ENCODE peak calls at places on chromosomes 2 and 18, in seven cellular contexts. A, I, P, R, Y, Z and G are unnamed samples.

GRCh38 chr18:76495435-76496199 is 575 bp upstream of the ZNF516 start:
- DNase-seq in A (no peak), Z (peak), I (no peak), R (peak), P (no peak), Y (no peak), G (no peak)

GRCh38 chr2:168995744-168996143 is 35.4 kb downstream of the ABCB11 start:
- DNase-seq in Y (peak), R (no peak), I (no peak), A (no peak), P (no peak), Z (no peak), G (no peak)

GRCh38 chr2:126668254-126668653 is 12.3 kb downstream of the GYPC start:
- DNase-seq in P (no peak), I (no peak), Z (no peak), Y (no peak), A (no peak), R (no peak), G (no peak)

GRCh38 chr2:26039603-26040367 is 5.9 kb downstream of the RAB10 start:
- DNase-seq in Y (no peak), I (no peak), Z (no peak), P (no peak), A (no peak), R (no peak), G (no peak)

GRCh38 chr2:65453916-65454315 is 21.5 kb upstream of the SPRED2 start:
- DNase-seq in P (no peak), Z (no peak), R (no peak), Y (no peak), I (no peak), A (no peak), G (no peak)

GRCh38 chr18:56202567-56203136 is 435.7 kb downstream of the TXNL1 start:
- DNase-seq in I (no peak), R (no peak), Y (peak), A (no peak), Z (no peak), P (no peak), G (no peak)

GRCh38 chr18:34540897-34541296 is 169.2 kb upstream of the DTNA start:
- DNase-seq in Z (no peak), R (no peak), A (no peak), I (no peak), P (no peak), Y (no peak), G (no peak)

GRCh38 chr2:216829533-216829932 is 30.3 kb downstream of the TNP1 start:
- DNase-seq in I (no peak), Y (no peak), P (no peak), R (no peak), A (no peak), Z (no peak), G (no peak)

GRCh38 chr2:109213646-109214417 is 84.8 kb downstream of the SH3RF3 start:
- DNase-seq in A (peak), Z (no peak), R (no peak), P (no peak), I (peak), Y (peak), G (no peak)

GRCh38 chr18:23995180-23995579 is 19.4 kb upstream of the TTC39C start:
- DNase-seq in Y (no peak), A (no peak), I (no peak), R (no peak), Z (no peak), P (no peak), G (no peak)

DNA sequence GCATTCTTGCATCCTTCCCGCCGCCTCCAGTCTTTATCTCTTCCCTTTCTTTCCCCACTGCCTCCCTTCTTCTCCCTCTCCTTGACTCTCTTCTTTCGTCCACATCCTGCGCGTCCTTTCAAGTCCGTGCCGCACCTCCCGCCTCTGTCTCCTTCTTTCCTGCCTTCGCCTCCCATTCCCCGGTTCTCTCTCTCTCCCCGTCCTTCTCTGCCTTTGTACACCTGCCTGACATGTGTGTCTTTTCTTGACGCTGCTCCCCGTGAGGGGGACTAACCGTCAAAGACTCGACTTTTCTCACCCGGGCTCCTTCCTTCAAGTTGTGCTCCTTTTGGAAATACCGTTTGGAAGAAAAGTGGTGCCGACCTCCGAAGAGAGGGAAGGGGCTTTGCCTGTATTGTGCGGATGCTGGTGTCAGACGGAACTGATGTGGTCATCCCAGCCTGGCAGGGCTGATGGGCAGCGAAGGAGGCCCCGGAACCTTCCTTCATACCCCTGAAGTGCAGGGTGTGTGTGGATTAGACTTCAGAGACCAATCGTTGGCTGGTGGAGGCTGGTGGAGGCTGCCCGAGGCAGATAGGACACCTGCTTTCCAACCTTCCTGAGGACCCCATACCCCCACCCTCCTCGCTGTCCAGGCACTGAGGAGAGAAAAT is 898 bp downstream of the TMEM178A start:
- DNase-seq in R (no peak), I (no peak), A (no peak), Y (no peak), Z (peak), P (no peak), G (no peak)
- TF ChIP-seq EZH2 in R (peak), I (peak), A (no peak), Y (peak), Z (peak), P (no peak), G (no peak)

GRCh38 chr2:54557211-54557600 is 101.1 kb downstream of the SPTBN1 start:
- DNase-seq in A (no peak), Y (no peak), P (no peak), R (no peak), I (no peak), Z (no peak), G (no peak)

GRCh38 chr2:54558188-54558975 is 102.3 kb downstream of the SPTBN1 start:
- DNase-seq in Z (peak), Y (peak), R (peak), I (peak), P (peak), A (no peak), G (no peak)

GRCh38 chr2:54556659-54557121 is 100.6 kb downstream of the SPTBN1 start:
- DNase-seq in I (no peak), P (no peak), Z (no peak), R (no peak), A (no peak), Y (no peak), G (no peak)

GRCh38 chr2:54558976-54559410 is 102.9 kb downstream of the SPTBN1 start:
- DNase-seq in Z (no peak), I (no peak), P (no peak), R (no peak), Y (no peak), A (no peak), G (no peak)

GRCh38 chr2:54557601-54558187 is 101.6 kb downstream of the SPTBN1 start:
- DNase-seq in P (peak), R (peak), Y (peak), A (no peak), Z (peak), I (peak), G (no peak)
- TF ChIP-seq POLR2AphosphoS5 in P (peak), R (peak), Y (no peak), A (no peak), Z (peak), I (no peak), G (no peak)

DNA sequence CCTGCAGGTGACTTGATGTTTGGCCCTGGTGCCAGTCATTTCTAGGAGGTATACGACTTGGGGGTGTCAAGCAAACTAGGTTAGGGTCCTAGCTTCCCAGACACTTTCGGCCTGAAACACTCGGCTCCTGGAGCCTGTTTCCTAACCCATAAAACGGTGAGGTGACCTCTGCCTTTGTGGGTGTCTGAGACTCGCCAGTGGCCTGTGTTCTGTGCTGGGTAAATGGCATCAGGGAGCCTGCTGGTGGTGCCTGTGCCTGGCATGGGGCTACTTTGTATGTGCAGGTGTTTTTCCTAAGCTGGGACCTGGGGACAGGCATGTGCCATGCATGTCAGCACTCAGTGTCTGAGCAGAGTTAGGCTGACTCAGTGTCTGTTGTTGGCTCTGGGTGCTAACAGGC is 139.2 kb downstream of the GLI2 start:
- DNase-seq in Z (no peak), P (no peak), R (no peak), Y (no peak), A (no peak), I (no peak), G (no peak)
- H3K9ac ChIP-seq in Z (no peak), P (no peak), R (no peak), Y (no peak), A (no peak), I (no peak), G (no peak)

DNA sequence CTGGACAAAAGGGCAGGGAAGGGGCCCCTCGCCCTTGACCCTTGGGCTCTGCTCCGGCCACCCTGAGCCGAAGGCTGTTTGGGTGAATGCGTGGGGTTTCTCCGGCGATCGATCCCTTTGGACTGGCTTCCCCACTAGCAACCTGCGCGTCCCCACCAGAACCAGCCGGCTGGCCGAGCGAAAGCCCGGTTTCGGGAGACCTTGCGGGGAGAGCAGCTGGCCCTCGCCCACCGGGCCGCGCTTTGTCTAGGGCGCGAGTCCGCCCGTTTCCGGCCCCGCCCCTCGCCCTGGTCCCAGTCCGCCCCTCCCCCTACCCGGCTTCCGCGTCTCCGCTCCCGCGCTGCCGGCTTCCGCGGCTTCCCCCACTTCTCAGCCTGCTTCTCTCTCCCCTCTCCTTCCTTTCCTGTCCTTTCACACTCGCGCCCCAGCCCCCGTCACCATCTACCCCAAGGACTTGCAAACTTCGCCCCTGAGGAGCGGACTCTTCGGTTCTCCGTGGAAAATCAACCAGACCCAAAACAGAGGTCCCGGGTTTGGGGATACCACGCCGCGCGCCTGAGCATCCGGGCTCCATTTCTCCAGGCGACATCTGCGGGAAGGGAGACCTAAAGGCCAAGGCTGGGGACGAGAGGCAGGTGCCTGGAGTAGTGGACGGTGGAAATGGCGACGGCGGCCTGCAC is 48.0 kb upstream of the ATP6V1B1 start:
- DNase-seq in P (no peak), I (peak), Y (no peak), R (no peak), Z (peak), A (no peak), G (no peak)
- TF ChIP-seq EZH2 in P (no peak), I (no peak), Y (peak), R (no peak), Z (no peak), A (no peak), G (no peak)

DNA sequence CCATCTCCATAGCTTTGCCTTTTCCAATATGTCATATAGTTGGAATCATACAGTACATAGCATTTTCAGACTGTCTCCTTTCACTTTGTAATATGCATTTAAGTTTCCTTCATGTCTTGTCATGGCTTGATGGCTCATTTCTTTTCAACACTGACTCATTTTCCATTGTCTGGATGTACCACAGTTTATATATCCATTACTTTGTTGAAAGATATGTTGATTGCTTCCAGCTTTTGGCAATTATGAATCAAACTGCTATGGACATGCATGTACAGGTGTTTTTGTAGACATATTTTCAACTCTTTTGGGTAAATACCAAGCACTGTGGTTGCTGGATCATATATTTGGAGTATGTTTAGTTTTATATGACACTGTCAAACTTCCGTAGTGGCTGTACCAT is 26.3 kb downstream of the ACSL3 start:
- DNase-seq in P (no peak), A (no peak), I (no peak), Z (no peak), R (no peak), Y (no peak), G (no peak)
- TF ChIP-seq POLR2AphosphoS5 in P (no peak), A (no peak), I (no peak), Z (no peak), R (no peak), Y (no peak), G (no peak)

GRCh38 chr2:160651416-160652200 is 158.0 kb upstream of the RBMS1 start:
- DNase-seq in A (no peak), Y (peak), I (no peak), Z (no peak), R (no peak), P (no peak), G (no peak)

GRCh38 chr2:160650196-160651108 is 156.8 kb upstream of the RBMS1 start:
- DNase-seq in P (no peak), R (no peak), Z (no peak), A (no peak), Y (peak), I (no peak), G (no peak)

GRCh38 chr2:160649698-160650097 is 156.1 kb upstream of the RBMS1 start:
- DNase-seq in R (no peak), Z (no peak), A (no peak), P (no peak), Y (no peak), I (no peak), G (no peak)

GRCh38 chr2:160647967-160648685 is 154.5 kb upstream of the RBMS1 start:
- DNase-seq in P (no peak), Z (no peak), I (no peak), A (no peak), Y (no peak), R (no peak), G (no peak)

DNA sequence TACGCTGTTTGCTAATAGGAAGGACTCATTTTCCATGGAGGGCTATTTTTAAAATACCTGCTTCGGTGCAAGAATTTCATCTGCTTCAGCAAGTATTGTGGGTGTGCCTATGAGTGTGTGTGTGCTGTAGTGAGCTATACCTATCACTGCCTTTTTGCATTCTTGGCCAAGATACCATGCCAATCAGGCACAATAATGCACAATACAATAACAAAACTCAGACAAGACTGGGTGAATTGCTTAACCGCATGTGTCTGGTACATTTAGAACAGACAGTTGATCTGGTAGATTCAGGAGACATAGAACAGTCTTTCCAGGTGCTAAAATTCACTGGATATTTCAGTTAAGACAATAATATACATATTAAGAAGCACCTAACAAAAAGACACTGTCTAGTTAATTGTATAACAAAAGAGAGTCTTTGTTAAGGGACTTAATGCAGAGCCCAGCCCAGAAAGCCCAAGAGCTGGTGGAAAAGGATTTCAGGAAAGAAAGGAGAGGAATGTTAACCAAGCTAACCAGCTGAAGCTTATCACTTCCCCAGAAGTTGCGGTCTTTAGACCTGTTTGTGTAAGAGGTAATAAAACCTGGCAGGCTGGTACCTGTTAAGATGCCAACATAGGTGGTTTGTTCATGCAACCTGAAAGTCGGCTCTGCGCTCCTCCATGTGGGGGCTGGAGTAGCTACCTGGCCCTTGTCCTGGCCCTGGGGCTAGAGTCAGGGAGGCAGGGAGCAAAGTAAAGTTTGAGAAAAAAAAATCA is 153.3 kb upstream of the RBMS1 start:
- DNase-seq in A (no peak), Z (no peak), R (no peak), Y (no peak), P (no peak), I (no peak), G (no peak)
- H3K9ac ChIP-seq in A (no peak), Z (no peak), R (no peak), Y (no peak), P (no peak), I (no peak), G (no peak)